ENCODE peak calls at places on chromosomes 5 and 9, in seven cellular contexts. N, I, H, G, L, Z and P are unnamed samples.

GRCh38 chr5:73152411-73153388 is 20.3 kb upstream of the TMEM174 start:
- DNase-seq in N (no peak), I (no peak), H (no peak), G (no peak), L (no peak), Z (peak; percentile 6), P (no peak)

GRCh38 chr9:127049044-127049443 is 73.4 kb downstream of the ANGPTL2 start:
- DNase-seq in N (peak; percentile 7), I (peak; percentile 77), H (peak; percentile 57), G (peak; percentile 72), L (peak; percentile 97), Z (no peak), P (peak; percentile 94)

GRCh38 chr9:72971411-72971810 is 18.6 kb upstream of the ALDH1A1 start:
- DNase-seq in N (no peak), I (no peak), H (no peak), G (no peak), L (no peak), Z (no peak), P (no peak)

GRCh38 chr9:80547613-80548012 is 975.8 kb downstream of the TLE4 start:
- DNase-seq in N (no peak), I (no peak), H (no peak), G (no peak), L (no peak), Z (no peak), P (no peak)

GRCh38 chr9:115118471-115119156 is 657 bp upstream of the TNC start:
- DNase-seq in N (peak; percentile 53), I (peak; percentile 61), H (peak; percentile 51), G (peak; percentile 93), L (peak; percentile 93), Z (peak; percentile 50), P (peak; percentile 92)

GRCh38 chr5:158976035-158976434 is 123.7 kb downstream of the EBF1 start:
- DNase-seq in N (no peak), I (no peak), H (no peak), G (no peak), L (peak; percentile 88), Z (no peak), P (peak; percentile 11)

GRCh38 chr5:65262094-65262493 is 219.6 kb downstream of the ADAMTS6 start:
- DNase-seq in N (no peak), I (peak; percentile 51), H (no peak), G (no peak), L (no peak), Z (no peak), P (peak; percentile 0)

GRCh38 chr9:78598120-78598519 is 301.2 kb downstream of the PSAT1 start:
- DNase-seq in N (no peak), I (no peak), H (no peak), G (no peak), L (no peak), Z (no peak), P (no peak)

GRCh38 chr9:34459356-34459755 is 751 bp downstream of the DNAI1 start:
- DNase-seq in N (no peak), I (peak; percentile 49), H (no peak), G (no peak), L (no peak), Z (no peak), P (no peak)

GRCh38 chr9:34458013-34458966 is at the start of the genes DNAI1 and FAM219A:
- DNase-seq in N (peak; percentile 94), I (peak; percentile 99), H (peak; percentile 97), G (peak; percentile 99), L (peak; percentile 98), Z (peak; percentile 95), P (peak; percentile 84)

GRCh38 chr9:34456746-34457145 is 1.6 kb downstream of the FAM219A start:
- DNase-seq in N (no peak), I (no peak), H (no peak), G (no peak), L (no peak), Z (no peak), P (no peak)

GRCh38 chr9:34458967-34459355 is 356 bp downstream of the DNAI1 start:
- DNase-seq in N (peak; percentile 10), I (no peak), H (no peak), G (peak; percentile 67), L (no peak), Z (no peak), P (no peak)

DNA sequence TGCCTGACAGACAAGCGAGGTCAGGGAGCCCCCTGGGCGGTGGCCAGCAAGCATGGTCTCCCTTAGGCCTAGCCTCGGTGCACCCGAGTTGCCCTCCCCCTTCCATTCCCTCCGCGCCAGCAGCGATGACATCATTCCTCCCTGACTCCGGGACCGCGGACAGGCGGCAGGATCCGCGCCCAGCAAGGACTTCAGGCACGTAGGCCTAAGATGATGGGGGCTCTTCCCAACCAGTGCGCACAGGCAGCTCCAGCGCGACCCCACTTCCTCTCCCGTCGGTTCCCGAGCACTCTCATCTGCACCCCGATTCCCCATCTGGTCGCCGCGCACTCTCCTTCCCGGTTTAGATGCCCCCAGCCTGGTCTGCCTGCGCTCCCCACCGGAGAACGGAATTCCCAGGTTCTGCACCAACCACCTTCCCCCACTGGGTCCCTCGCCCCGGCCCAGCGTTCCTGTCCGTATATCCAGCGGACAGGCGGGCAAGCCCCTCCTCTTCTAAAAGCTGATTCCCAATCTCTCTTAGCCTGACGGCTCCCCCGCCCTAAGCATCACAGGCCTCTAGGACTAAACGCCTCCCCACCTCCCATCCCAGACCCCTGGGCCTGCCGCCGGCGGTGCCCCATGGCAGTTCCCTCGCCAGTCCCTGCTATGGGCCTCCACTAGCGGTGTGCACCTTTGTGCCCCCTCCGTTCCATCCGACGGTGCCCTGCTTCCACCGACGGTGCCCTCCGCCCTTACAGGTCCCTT is 931 bp downstream of the FAM219A start:
- DNase-seq in N (peak; percentile 69), I (peak; percentile 88), H (peak; percentile 44), G (peak; percentile 90), L (peak; percentile 77), Z (no peak), P (peak; percentile 52)
- TF ChIP-seq POLR2A in N (no peak), I (peak; percentile 15), H (no peak), G (no peak), L (peak; percentile 63), Z (no peak), P (peak; percentile 55)

GRCh38 chr5:151156732-151157402 is 712 bp downstream of the ANXA6 start:
- DNase-seq in N (no peak), I (peak; percentile 58), H (no peak), G (peak; percentile 77), L (peak; percentile 23), Z (no peak), P (no peak)
- TF ChIP-seq POLR2A in N (no peak), I (peak; percentile 10), H (no peak), G (no peak), L (no peak), Z (no peak), P (no peak)

DNA sequence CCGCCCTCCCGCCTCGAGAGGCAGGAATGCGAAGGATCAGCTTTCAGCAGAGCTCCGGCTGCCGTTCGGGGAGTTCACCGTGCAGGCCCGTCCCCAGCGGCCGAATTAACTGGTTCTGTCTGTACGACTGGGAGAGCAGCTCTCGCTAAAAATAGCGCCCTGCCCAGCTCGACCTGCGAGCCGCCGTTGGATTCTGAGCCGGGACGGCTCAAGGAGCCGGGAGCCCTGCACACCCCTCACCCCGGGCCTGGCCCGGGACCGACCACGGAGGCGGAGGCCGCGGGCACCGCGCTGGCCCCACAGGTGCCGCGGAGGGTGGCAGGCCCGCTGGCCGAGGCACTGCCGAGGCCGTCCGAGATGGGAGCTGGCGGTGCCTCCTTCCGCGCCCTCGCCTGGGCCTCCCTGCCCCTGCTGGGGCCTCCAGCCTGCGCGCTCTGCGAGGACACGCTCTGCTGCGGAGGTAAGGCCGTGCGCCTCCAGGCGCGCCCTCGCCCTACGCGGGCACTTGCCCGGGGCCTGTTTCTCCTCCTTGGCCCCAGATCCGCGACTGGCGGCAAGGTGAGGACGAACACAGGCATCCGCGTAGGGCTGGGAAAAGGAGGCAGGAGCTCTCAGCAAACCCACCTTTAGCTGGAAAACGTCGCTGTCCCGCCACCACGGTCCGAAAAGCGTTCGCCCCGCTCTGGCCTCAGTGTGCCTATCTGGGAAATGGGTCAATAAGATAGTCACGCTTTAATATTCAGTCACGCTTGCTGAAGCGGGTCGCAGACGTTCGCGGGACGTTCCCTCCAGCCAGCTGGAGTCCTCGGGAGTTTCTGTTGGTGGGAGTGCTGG is 53.0 kb upstream of the DAB2IP start:
- DNase-seq in N (no peak), I (peak; percentile 79), H (peak; percentile 79), G (peak; percentile 95), L (peak; percentile 86), Z (peak; percentile 67), P (no peak)
- TF ChIP-seq POLR2A in N (no peak), I (no peak), H (no peak), G (no peak), L (no peak), Z (no peak), P (no peak)

GRCh38 chr5:132629230-132629944 is 28.6 kb upstream of the IL13 start:
- DNase-seq in N (no peak), I (no peak), H (no peak), G (no peak), L (no peak), Z (no peak), P (no peak)
- TF ChIP-seq POLR2A in N (no peak), I (no peak), H (no peak), G (no peak), L (no peak), Z (no peak), P (no peak)

GRCh38 chr5:39876146-39876545 is 451.4 kb upstream of the DAB2 start:
- DNase-seq in N (no peak), I (no peak), H (no peak), G (no peak), L (no peak), Z (no peak), P (no peak)

GRCh38 chr5:39877479-39877878 is 452.7 kb upstream of the DAB2 start:
- DNase-seq in N (no peak), I (no peak), H (no peak), G (no peak), L (no peak), Z (no peak), P (no peak)

GRCh38 chr5:39880985-39881384 is 456.2 kb upstream of the DAB2 start:
- DNase-seq in N (no peak), I (no peak), H (no peak), G (no peak), L (no peak), Z (no peak), P (no peak)
- TF ChIP-seq POLR2A in N (no peak), I (no peak), H (no peak), G (no peak), L (no peak), Z (no peak), P (no peak)

GRCh38 chr9:128065907-128066712 is 1.0 kb downstream of the NAIF1 start:
- DNase-seq in N (no peak), I (no peak), H (no peak), G (peak; percentile 76), L (no peak), Z (no peak), P (no peak)

GRCh38 chr9:128066713-128067621 is at the start of gene NAIF1:
- DNase-seq in N (peak; percentile 99), I (peak; percentile 99), H (peak; percentile 99), G (peak; percentile 99), L (peak; percentile 100), Z (peak; percentile 99), P (peak; percentile 99)

GRCh38 chr9:128068656-128069221 is 707 bp downstream of the SLC25A25 start:
- DNase-seq in N (no peak), I (peak; percentile 73), H (no peak), G (no peak), L (no peak), Z (no peak), P (no peak)

GRCh38 chr9:128067622-128067897 is 440 bp upstream of the NAIF1 start:
- DNase-seq in N (no peak), I (no peak), H (no peak), G (no peak), L (no peak), Z (no peak), P (no peak)

GRCh38 chr9:128067898-128068655 is at the start of gene SLC25A25:
- DNase-seq in N (peak; percentile 96), I (peak; percentile 100), H (peak; percentile 100), G (peak; percentile 100), L (peak; percentile 99), Z (peak; percentile 97), P (peak; percentile 99)
- TF ChIP-seq POLR2A in N (peak; percentile 70), I (peak; percentile 88), H (no peak), G (no peak), L (peak; percentile 68), Z (no peak), P (peak; percentile 94)